ENCODE peak calls at places on chromosomes 3 and 15, in nine cellular contexts. M is aorta, V is mammary epithelial cell, P is AG04450, S is hepatocyte, L is transverse colon, T is cardiac muscle cell, D is tibial nerve, Z is Panc1. I is an unnamed sample.

GRCh38 chr3:44899683-44900367 is 25.4 kb downstream of the TGM4 start:
- DNase-seq in P (no peak), D (no peak), V (peak), T (no peak), S (no peak), L (no peak), M (no peak), Z (no peak), I (no peak)

GRCh38 chr15:40944510-40945296 is 8.6 kb upstream of the CHAC1 start:
- DNase-seq in V (no peak), P (no peak), T (no peak), Z (no peak), S (no peak), D (no peak), L (no peak), M (no peak), I (no peak)

GRCh38 chr3:149934524-149934923 is 36.2 kb downstream of the PFN2 start:
- DNase-seq in P (peak), S (peak), D (no peak), Z (no peak), T (peak), L (no peak), M (peak), V (peak), I (no peak)

GRCh38 chr3:136932978-136933812 is 24.6 kb upstream of the IL20RB start:
- DNase-seq in T (no peak), M (no peak), S (no peak), L (no peak), P (no peak), Z (no peak), D (no peak), V (peak), I (no peak)

GRCh38 chr3:47283596-47284364 is 1.0 kb downstream of the KLHL18 start:
- DNase-seq in P (no peak), Z (no peak), T (no peak), S (peak), L (peak), M (no peak), D (no peak), V (peak), I (no peak)

GRCh38 chr15:41512512-41513281 is 930 bp downstream of the LTK start:
- DNase-seq in L (peak), Z (no peak), M (no peak), V (no peak), T (no peak), S (no peak), D (no peak), P (no peak), I (peak)

GRCh38 chr3:175111036-175111435 is 251.9 kb downstream of the NAALADL2 start:
- DNase-seq in P (no peak), Z (no peak), D (no peak), M (no peak), T (peak), S (no peak), V (no peak), L (no peak), I (no peak)

GRCh38 chr3:193816656-193817311 is 223.8 kb downstream of the OPA1 start:
- DNase-seq in V (no peak), D (peak), P (peak), M (peak), T (peak), L (peak), S (peak), Z (no peak), I (peak)

GRCh38 chr15:94840794-94841587 is 609.6 kb downstream of the MCTP2 start:
- DNase-seq in P (no peak), L (peak), Z (no peak), M (peak), T (no peak), S (peak), V (peak), D (no peak), I (no peak)

GRCh38 chr3:69212411-69213160 is 90.2 kb upstream of the LMOD3 start:
- DNase-seq in P (no peak), L (no peak), V (peak), S (peak), Z (peak), D (no peak), M (no peak), T (peak), I (peak)

GRCh38 chr15:57914350-57915055 is 151.0 kb downstream of the ALDH1A2 start:
- DNase-seq in S (peak), M (no peak), V (no peak), D (no peak), T (no peak), P (no peak), Z (no peak), L (peak), I (no peak)

GRCh38 chr3:12891985-12892839 is 50.8 kb upstream of the RPL32 start:
- DNase-seq in M (no peak), Z (peak), P (peak), T (peak), S (peak), D (no peak), L (peak), V (peak), I (peak)

GRCh38 chr3:161275919-161276318 is 54.8 kb downstream of the NMD3 start:
- DNase-seq in D (no peak), M (no peak), V (peak), Z (no peak), S (no peak), T (no peak), P (no peak), L (peak), I (peak)

GRCh38 chr3:15989419-15989818 is 185.1 kb upstream of the GALNT15 start:
- DNase-seq in S (no peak), V (no peak), M (no peak), T (peak), P (no peak), D (no peak), Z (no peak), L (no peak), I (no peak)

GRCh38 chr3:175746308-175746707 is 887.2 kb downstream of the NAALADL2 start:
- DNase-seq in V (no peak), S (no peak), L (no peak), P (no peak), T (no peak), Z (no peak), D (no peak), M (no peak), I (no peak)

GRCh38 chr3:117893638-117894037 is 1141.0 kb downstream of the IGSF11 start:
- DNase-seq in L (no peak), T (no peak), Z (no peak), P (no peak), D (no peak), S (no peak), M (no peak), V (no peak), I (no peak)

GRCh38 chr3:141812091-141812490 is 48.9 kb downstream of the GRK7 start:
- DNase-seq in M (no peak), T (no peak), D (no peak), Z (no peak), L (no peak), V (no peak), P (no peak), S (no peak), I (no peak)

GRCh38 chr3:111594205-111594604 is 941 bp downstream of the ZBED2 start:
- DNase-seq in P (peak), D (no peak), S (no peak), Z (no peak), T (peak), V (peak), L (no peak), M (no peak), I (no peak)

GRCh38 chr3:30341851-30342250 is 264.6 kb upstream of the TGFBR2 start:
- DNase-seq in L (no peak), S (no peak), T (no peak), Z (no peak), V (no peak), P (no peak), D (no peak), M (no peak), I (no peak)
- H3K27ac ChIP-seq in L (no peak), S (peak), T (no peak), Z (peak), V (peak), P (no peak), D (peak), M (no peak), I (no peak)

GRCh38 chr3:120436523-120437050 is 14.2 kb downstream of the FSTL1 start:
- DNase-seq in P (no peak), T (no peak), L (no peak), S (no peak), D (no peak), M (no peak), Z (no peak), V (no peak), I (no peak)
- H3K27ac ChIP-seq in P (no peak), T (peak), L (peak), S (peak), D (peak), M (peak), Z (no peak), V (no peak), I (no peak)

DNA sequence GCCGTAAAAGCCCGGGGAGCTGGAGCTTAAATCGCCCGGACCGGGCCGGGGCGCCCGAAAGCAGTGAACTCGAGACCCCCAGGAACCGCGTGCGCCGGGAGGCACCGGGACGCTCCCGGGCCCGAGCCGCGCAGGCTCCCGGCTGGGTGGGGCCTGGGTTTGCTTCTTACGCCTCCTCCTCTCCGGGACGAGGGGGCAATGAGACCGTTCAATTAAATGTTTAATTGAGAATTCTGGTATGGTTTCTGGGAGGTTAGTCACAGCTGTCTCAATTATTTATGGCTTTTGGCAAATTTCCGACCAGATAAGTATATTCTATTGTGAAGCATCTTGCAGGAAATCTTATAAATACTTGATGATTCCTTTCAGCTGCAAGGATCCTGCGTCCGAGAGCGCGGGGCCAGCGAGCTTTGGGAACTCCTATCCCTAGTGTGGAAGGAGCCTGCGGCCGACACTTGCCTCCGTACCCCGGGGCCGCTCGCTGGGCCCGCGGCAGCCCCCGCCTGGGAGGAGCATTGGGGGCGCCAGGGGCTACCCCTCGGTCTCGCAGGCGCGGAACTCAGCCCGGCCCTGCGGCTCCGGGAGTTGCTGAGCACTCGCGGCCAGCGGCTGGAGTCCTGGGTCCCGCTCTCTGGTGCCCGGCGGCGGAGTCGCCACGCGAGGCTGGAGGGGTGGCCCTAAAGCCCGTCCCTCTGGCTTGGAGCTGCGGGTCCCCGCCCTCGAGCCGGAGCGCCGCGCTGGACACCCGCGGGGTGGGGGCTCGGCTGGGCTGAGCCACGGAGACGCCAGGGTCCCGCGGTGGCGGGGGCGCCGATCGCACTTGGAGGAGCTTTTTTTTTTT is 10.3 kb downstream of the ISL2 start:
- DNase-seq in S (peak), V (no peak), P (no peak), T (peak), L (peak), D (no peak), Z (no peak), M (no peak), I (no peak)
- H3K27ac ChIP-seq in S (peak), V (no peak), P (no peak), T (no peak), L (peak), D (no peak), Z (peak), M (no peak), I (peak)

DNA sequence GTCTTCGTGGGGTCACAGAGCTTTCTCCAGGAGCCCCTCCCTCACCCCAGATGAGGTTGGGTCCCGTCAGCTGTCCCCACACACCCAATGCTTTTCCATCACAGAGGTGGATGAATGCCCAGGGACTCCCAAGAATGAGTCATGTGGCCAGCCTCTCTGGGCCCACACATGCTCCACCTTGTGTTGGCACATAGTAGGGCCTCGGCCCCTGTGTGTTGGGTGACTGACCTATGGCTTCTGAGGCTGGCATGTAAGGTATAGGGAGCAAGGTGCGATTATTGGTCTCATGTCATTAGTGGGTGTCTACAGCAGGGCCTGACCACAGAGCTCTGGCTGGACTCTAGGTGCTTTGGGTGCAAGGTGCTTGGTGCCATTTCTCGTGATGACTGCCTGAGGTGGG is 86.9 kb downstream of the DNAJB8 start:
- DNase-seq in Z (no peak), D (no peak), V (no peak), L (no peak), M (no peak), T (no peak), P (no peak), S (no peak), I (no peak)
- H3K27ac ChIP-seq in Z (peak), D (no peak), V (no peak), L (no peak), M (no peak), T (no peak), P (no peak), S (no peak), I (no peak)

I was measured in small intestine.